ENCODE peak calls at places on chromosomes 11 and 22, in five cellular contexts. E, K, R, V and Y are unnamed samples. For H3K4me1, the result is how much of the 10 kb centered on the place peaks cover.

GRCh38 chr11:20403059-20403458 is 15.5 kb downstream of the PRMT3 start:
- DNase-seq in E (no peak), K (no peak), R (no peak), V (no peak), Y (no peak)

GRCh38 chr11:3123316-3123715 is 41.8 kb downstream of the OSBPL5 start:
- DNase-seq in E (no peak), K (peak), R (peak), V (no peak), Y (no peak)

GRCh38 chr11:8252946-8253345 is 10.7 kb downstream of the LMO1 start:
- DNase-seq in E (no peak), K (peak), R (no peak), V (no peak), Y (no peak)

GRCh38 chr11:34407121-34407813 is 31.5 kb upstream of the CAT start:
- DNase-seq in E (no peak), K (no peak), R (peak), V (no peak), Y (no peak)

GRCh38 chr11:111105566-111105965 is 140.0 kb upstream of the POU2AF2 start:
- DNase-seq in E (no peak), K (no peak), R (no peak), V (no peak), Y (no peak)

GRCh38 chr11:18617688-18618340 is 16.3 kb downstream of the SPTY2D1 start:
- DNase-seq in E (peak), K (no peak), R (no peak), V (no peak), Y (peak)

GRCh38 chr22:48628891-48629559 is 1198.6 kb downstream of the BRD1 start:
- DNase-seq in E (no peak), K (no peak), R (no peak), V (no peak), Y (no peak)

GRCh38 chr11:13135385-13136271 is 126.5 kb downstream of the RASSF10 start:
- DNase-seq in E (no peak), K (no peak), R (no peak), V (peak), Y (no peak)

GRCh38 chr11:12725863-12726666 is 51.8 kb downstream of the TEAD1 start:
- DNase-seq in E (no peak), K (no peak), R (no peak), V (no peak), Y (no peak)

GRCh38 chr22:32501797-32502290 is 27.2 kb downstream of the FBXO7 start:
- DNase-seq in E (no peak), K (no peak), R (no peak), V (no peak), Y (no peak)

GRCh38 chr11:12642040-12642439 is 32.2 kb upstream of the TEAD1 start:
- DNase-seq in E (no peak), K (no peak), R (no peak), V (no peak), Y (no peak)

GRCh38 chr11:4684631-4685285 is 12.9 kb downstream of the OR51E2 start:
- DNase-seq in E (no peak), K (no peak), R (no peak), V (no peak), Y (no peak)

GRCh38 chr11:121418625-121419114 is 33.4 kb upstream of the SORL1 start:
- DNase-seq in E (peak), K (no peak), R (no peak), V (no peak), Y (peak)

GRCh38 chr11:39374963-39375698 is 2084.3 kb downstream of the LRRC4C start:
- DNase-seq in E (peak), K (no peak), R (no peak), V (peak), Y (peak)
- H3K27ac ChIP-seq in E (no peak), K (no peak), R (no peak), V (no peak), Y (no peak)

GRCh38 chr22:17920145-17920605 is 104.2 kb downstream of the MICAL3 start:
- DNase-seq in E (no peak), K (no peak), R (peak), V (no peak), Y (no peak)

GRCh38 chr22:17922925-17923898 is 101.1 kb downstream of the MICAL3 start:
- DNase-seq in E (no peak), K (no peak), R (no peak), V (no peak), Y (no peak)

GRCh38 chr22:17920992-17921650 is 103.2 kb downstream of the MICAL3 start:
- DNase-seq in E (no peak), K (no peak), R (no peak), V (no peak), Y (no peak)

GRCh38 chr22:17924076-17924475 is 100.3 kb downstream of the MICAL3 start:
- DNase-seq in E (no peak), K (no peak), R (no peak), V (no peak), Y (no peak)

DNA sequence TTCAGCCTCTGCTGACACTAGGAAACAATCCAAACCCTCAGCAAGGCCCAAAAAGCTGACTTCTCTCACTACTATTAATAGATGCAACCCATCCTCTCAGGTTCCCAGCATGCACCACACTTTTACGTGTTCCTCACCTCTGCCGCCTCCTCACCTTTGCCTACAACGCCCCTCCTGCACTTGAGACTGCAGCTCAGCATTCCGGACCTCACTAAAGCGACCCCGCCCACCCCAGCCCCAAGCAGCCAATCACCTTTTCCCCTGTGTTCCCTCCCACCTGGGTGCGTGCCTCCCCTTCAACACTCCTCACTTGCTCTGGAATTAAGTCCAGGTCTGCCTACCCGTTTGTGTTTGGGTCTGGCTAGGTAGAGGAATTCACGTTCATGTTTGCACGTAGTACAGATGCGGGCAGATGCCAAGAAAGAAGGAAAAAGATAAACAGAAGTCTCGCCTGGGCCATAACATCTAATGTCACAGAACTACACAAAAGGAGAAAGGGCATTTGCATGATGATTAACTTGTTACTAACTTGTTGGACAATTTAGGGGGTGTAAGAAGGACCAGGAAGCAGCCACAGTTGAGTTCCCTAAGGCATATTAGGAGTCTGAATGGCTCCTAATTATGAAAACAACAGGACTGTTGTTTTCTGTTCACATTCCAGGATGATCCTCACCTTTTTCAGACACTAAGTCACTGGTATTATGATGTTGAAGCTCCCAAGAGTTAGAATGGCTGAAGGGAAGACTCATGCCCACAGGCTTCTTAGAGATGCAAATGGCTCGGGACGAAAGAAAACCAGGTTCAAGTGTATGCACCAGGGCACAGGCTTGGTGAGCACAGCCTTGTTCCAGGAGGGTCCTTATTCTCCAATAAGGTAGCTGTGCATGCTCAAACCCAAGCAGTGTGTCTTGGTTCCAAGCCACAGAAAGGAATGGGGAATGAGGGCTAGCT is 102.2 kb downstream of the MICAL3 start:
- DNase-seq in E (no peak), K (no peak), R (peak), V (no peak), Y (no peak)
- H3K4me1 ChIP-seq in E (under half), K (half or more), R (under half), V (under half), Y (under half)

DNA sequence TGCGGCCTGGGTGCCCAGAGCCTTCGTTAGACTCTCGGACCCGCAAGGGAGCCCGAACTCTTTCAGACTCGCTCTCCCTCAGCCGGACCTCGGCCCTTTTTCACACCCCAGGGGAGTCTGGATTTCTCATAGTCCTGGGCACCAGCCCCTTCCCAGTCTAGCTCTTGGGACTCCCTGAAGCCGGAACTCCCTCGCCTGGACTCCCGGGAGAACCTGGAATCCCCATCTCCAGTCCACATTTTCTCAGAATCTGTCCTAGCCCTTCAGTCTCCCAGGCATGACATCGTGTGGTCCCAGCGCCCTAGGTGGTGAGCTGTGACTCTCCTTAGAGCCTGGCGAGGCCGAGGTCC is 606 bp upstream of the DUSP18 start:
- DNase-seq in E (no peak), K (peak), R (no peak), V (no peak), Y (no peak)
- H3K4me3 ChIP-seq in E (peak), K (peak), R (peak), V (peak), Y (peak)

DNA sequence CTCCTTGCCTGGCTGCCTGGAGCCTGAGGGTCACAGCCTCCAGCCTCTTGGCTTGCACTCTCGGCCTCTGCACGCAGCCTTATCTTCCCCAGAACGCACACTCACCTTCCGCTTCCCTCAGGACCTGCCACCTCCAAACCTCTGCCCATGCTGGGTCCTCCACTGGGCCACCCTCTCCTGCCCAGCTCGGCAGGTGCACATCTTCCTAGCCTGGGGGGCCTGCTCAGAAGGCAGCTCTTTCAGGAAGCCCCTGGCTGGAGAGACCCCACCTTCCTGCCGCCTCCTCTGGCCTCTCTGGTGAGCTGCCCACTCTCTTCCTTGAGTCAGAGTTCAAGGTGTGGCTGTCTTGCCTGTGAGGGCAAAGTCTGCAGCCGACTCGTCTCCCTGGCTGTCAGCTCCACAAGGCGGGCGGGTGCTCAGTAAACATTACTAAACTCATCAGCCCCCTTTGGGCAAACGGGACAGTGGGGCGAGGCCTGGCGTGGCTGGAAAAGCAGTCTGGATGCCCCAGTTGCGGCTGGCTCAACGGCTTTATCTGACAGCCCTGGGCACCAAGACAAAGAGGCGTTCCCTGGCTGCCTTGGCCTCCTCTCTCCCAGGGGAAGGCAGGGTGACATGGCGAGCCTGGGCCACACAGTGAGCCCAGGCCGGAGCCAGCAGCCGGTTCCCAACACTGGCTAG is 1.7 kb upstream of the LINC01488 start:
- DNase-seq in E (no peak), K (no peak), R (peak), V (no peak), Y (no peak)
- H3K27ac ChIP-seq in E (no peak), K (no peak), R (no peak), V (no peak), Y (no peak)

GRCh38 chr11:44815917-44816456 is 89.2 kb downstream of the TSPAN18 start:
- DNase-seq in E (no peak), K (no peak), R (no peak), V (no peak), Y (no peak)

GRCh38 chr11:44813401-44813800 is 86.6 kb downstream of the TSPAN18 start:
- DNase-seq in E (no peak), K (no peak), R (no peak), V (no peak), Y (no peak)

GRCh38 chr11:44816761-44817160 is 90.0 kb downstream of the TSPAN18 start:
- DNase-seq in E (no peak), K (no peak), R (no peak), V (no peak), Y (no peak)

GRCh38 chr11:44812971-44813370 is 86.2 kb downstream of the TSPAN18 start:
- DNase-seq in E (no peak), K (no peak), R (no peak), V (no peak), Y (no peak)

GRCh38 chr11:44814881-44815592 is 88.3 kb downstream of the TSPAN18 start:
- DNase-seq in E (no peak), K (no peak), R (no peak), V (no peak), Y (no peak)
- H3K4me1 ChIP-seq in E (under half), K (half or more), R (under half), V (under half), Y (under half)